ENCODE peak calls at places on chromosomes 12 and 14, in seven cellular contexts. One of them, this sample, is unnamed.
A peak's percentile ranks its signal among the peaks of the same experiment; 100 is the strongest.

GRCh38 chr12:27343255-27344000 is 10.8 kb downstream of the BMAL2 start:
- DNase-seq in GM23338: peak; percentile 28
- DNase-seq in HCT116: no peak
- DNase-seq in SK-N-SH: no peak
- DNase-seq in PC-3: peak; percentile 99
- DNase-seq in MM.1S: no peak
- DNase-seq in GM23248: peak; percentile 94
- DNase-seq in this sample: peak; percentile 19

GRCh38 chr12:32877670-32878459 is 18.7 kb downstream of the PKP2 start:
- DNase-seq in GM23338: no peak
- DNase-seq in SK-N-SH: peak; percentile 64
- DNase-seq in HCT116: no peak
- DNase-seq in PC-3: no peak
- DNase-seq in GM23248: peak; percentile 9
- DNase-seq in MM.1S: no peak
- DNase-seq in this sample: no peak

GRCh38 chr14:102256691-102257090 is 48.3 kb downstream of the MOK start:
- DNase-seq in HCT116: no peak
- DNase-seq in SK-N-SH: no peak
- DNase-seq in PC-3: no peak
- DNase-seq in MM.1S: no peak
- DNase-seq in GM23338: no peak
- DNase-seq in GM23248: no peak
- DNase-seq in this sample: no peak

GRCh38 chr12:19978193-19978592 is 390.1 kb upstream of the PDE3A start:
- DNase-seq in PC-3: peak; percentile 2
- DNase-seq in SK-N-SH: no peak
- DNase-seq in MM.1S: no peak
- DNase-seq in GM23248: peak; percentile 93
- DNase-seq in HCT116: no peak
- DNase-seq in GM23338: no peak
- DNase-seq in this sample: peak; percentile 28

GRCh38 chr14:48398675-48399282 is 723.4 kb upstream of the MDGA2 start:
- DNase-seq in GM23248: peak; percentile 45
- DNase-seq in MM.1S: peak; percentile 21
- DNase-seq in HCT116: peak; percentile 33
- DNase-seq in SK-N-SH: peak; percentile 16
- DNase-seq in GM23338: peak; percentile 88
- DNase-seq in PC-3: peak; percentile 86
- DNase-seq in this sample: peak; percentile 66

GRCh38 chr12:124774054-124774461 is 89.6 kb downstream of the SCARB1 start:
- DNase-seq in PC-3: no peak
- DNase-seq in HCT116: no peak
- DNase-seq in GM23248: peak; percentile 33
- DNase-seq in GM23338: no peak
- DNase-seq in MM.1S: peak; percentile 72
- DNase-seq in SK-N-SH: no peak
- DNase-seq in this sample: no peak

GRCh38 chr12:64473176-64473575 is 21.3 kb downstream of the TBK1 start:
- DNase-seq in GM23248: no peak
- DNase-seq in HCT116: no peak
- DNase-seq in GM23338: no peak
- DNase-seq in SK-N-SH: no peak
- DNase-seq in PC-3: no peak
- DNase-seq in MM.1S: no peak
- DNase-seq in this sample: no peak

GRCh38 chr12:94851396-94852025 is 152.0 kb downstream of the NDUFA12 start:
- DNase-seq in GM23248: no peak
- DNase-seq in PC-3: no peak
- DNase-seq in SK-N-SH: no peak
- DNase-seq in GM23338: no peak
- DNase-seq in HCT116: no peak
- DNase-seq in MM.1S: peak; percentile 21
- DNase-seq in this sample: no peak

GRCh38 chr14:94770251-94770749 is 387 bp upstream of the GSC start:
- DNase-seq in PC-3: no peak
- DNase-seq in GM23248: no peak
- DNase-seq in MM.1S: no peak
- DNase-seq in HCT116: no peak
- DNase-seq in GM23338: peak; percentile 72
- DNase-seq in SK-N-SH: no peak
- DNase-seq in this sample: no peak

GRCh38 chr14:77062261-77062660 is 33.8 kb upstream of the IRF2BPL start:
- DNase-seq in SK-N-SH: no peak
- DNase-seq in GM23248: no peak
- DNase-seq in GM23338: no peak
- DNase-seq in PC-3: no peak
- DNase-seq in HCT116: no peak
- DNase-seq in MM.1S: no peak
- DNase-seq in this sample: no peak

DNA sequence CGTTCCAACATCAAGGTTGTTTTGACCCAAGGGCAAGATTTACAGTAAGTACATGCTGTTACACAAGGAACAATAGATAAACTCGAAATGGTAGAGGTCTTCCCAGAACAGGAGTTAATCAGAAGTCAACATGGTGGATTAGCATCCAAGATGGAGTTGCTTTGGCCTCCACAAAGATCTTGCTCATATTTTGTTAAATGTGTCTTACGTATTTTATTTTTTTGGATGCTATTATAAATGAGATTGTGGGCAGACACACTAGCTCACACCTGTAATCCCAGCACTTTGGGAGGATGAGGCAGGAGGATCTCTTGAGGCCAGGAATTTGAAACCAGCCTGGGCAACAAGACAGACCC is 22.3 kb upstream of the RAB21 start:
- DNase-seq in GM23248: no peak
- DNase-seq in PC-3: no peak
- DNase-seq in MM.1S: no peak
- DNase-seq in SK-N-SH: no peak
- DNase-seq in GM23338: no peak
- DNase-seq in HCT116: no peak
- DNase-seq in this sample: no peak
- H3K4me2 ChIP-seq in GM23248: no peak overlapping the region
- H3K4me2 ChIP-seq in PC-3: no peak overlapping the region
- H3K4me2 ChIP-seq in MM.1S: no peak overlapping the region
- H3K4me2 ChIP-seq in SK-N-SH: no peak overlapping the region
- H3K4me2 ChIP-seq in GM23338: no peak overlapping the region
- H3K4me2 ChIP-seq in HCT116: peak overlapping the region; percentile 29
- H3K4me2 ChIP-seq in this sample: no peak overlapping the region

DNA sequence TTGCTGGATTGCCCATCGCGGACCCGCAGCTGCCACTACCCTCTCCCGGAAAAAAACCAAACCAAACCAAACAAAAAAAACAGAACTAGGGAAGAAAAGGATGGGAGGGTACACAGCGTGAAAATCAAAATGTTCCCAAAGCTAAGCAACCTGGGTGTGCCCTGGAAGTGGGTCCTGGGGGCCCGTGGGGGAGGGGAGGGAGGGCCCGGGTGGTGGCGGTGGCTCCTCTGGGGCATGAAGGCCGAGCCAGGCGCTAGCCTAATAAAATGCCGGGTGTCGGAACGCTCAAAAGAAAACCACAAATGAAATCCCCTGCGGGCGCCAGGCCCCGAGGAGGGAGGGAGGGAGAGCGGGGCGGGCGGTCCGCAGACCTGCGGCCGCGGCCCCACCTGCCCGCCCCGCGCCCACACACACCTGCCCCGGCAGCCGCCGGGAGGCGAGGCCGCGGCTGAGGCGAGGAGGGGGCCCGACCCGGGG is 772 bp downstream of the HECTD4 start:
- DNase-seq in HCT116: no peak
- DNase-seq in PC-3: peak; percentile 56
- DNase-seq in GM23338: no peak
- DNase-seq in MM.1S: peak; percentile 69
- DNase-seq in GM23248: peak; percentile 49
- DNase-seq in SK-N-SH: no peak
- DNase-seq in this sample: peak; percentile 62
- TF ChIP-seq EZH2phosphoT487 in HCT116: no peak
- TF ChIP-seq EZH2phosphoT487 in PC-3: no peak
- TF ChIP-seq EZH2phosphoT487 in GM23338: no peak
- TF ChIP-seq EZH2phosphoT487 in MM.1S: no peak
- TF ChIP-seq EZH2phosphoT487 in GM23248: no peak
- TF ChIP-seq EZH2phosphoT487 in SK-N-SH: no peak
- TF ChIP-seq EZH2phosphoT487 in this sample: no peak

DNA sequence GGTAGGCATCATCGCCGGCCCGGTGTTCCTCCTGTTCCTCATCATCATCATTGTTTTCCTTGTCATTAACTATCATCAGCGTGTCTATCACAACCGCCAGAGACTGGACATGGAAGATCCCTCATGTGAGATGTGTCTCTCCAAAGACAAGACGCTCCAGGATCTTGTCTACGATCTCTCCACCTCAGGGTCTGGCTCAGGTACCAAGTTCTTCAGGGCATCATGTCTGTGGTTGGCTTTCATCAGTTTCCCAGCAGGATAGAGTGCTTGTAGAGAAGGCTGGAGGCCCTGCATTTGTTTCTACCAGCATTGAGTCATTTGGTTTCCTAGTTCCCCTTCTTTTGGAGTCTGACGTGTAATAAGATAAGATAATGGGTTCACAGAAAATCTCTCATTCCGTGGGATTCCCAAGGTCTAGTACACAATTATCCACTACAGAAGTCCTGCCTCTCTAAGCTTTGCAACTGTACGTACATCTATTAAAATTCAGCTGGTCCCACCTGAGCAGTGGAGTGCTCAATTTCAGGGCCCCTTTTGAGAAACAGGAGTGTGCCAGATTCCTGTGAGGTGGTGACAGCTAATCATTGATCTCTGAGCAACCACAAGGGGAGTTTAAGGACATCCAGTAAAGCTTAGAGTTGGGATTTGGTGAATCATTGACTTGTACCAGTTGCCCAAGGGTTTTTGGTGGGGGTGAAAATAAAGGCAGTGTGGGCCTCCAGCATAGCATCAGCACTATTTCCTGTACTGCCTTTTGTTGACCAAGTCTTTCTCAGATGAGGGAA is 25.1 kb downstream of the ACVR1B start:
- DNase-seq in HCT116: no peak
- DNase-seq in SK-N-SH: no peak
- DNase-seq in MM.1S: no peak
- DNase-seq in GM23248: peak; percentile 88
- DNase-seq in PC-3: no peak
- DNase-seq in GM23338: no peak
- DNase-seq in this sample: peak; percentile 69
- H3K4me2 ChIP-seq in HCT116: no peak overlapping the region
- H3K4me2 ChIP-seq in SK-N-SH: no peak overlapping the region
- H3K4me2 ChIP-seq in MM.1S: no peak overlapping the region
- H3K4me2 ChIP-seq in GM23248: peak overlapping the region; percentile 62
- H3K4me2 ChIP-seq in PC-3: no peak overlapping the region
- H3K4me2 ChIP-seq in GM23338: no peak overlapping the region
- H3K4me2 ChIP-seq in this sample: peak overlapping the region; percentile 24

GRCh38 chr14:63891148-63891964 is 38.6 kb downstream of the SYNE2 start:
- DNase-seq in MM.1S: no peak
- DNase-seq in GM23338: peak; percentile 80
- DNase-seq in PC-3: no peak
- DNase-seq in HCT116: no peak
- DNase-seq in GM23248: no peak
- DNase-seq in SK-N-SH: no peak
- DNase-seq in this sample: no peak

GRCh38 chr14:63890553-63890952 is 37.7 kb downstream of the SYNE2 start:
- DNase-seq in MM.1S: no peak
- DNase-seq in GM23248: no peak
- DNase-seq in GM23338: no peak
- DNase-seq in HCT116: no peak
- DNase-seq in SK-N-SH: no peak
- DNase-seq in PC-3: no peak
- DNase-seq in this sample: no peak

GRCh38 chr14:63895510-63895909 is 42.7 kb downstream of the SYNE2 start:
- DNase-seq in MM.1S: no peak
- DNase-seq in HCT116: no peak
- DNase-seq in PC-3: no peak
- DNase-seq in SK-N-SH: no peak
- DNase-seq in GM23338: no peak
- DNase-seq in GM23248: no peak
- DNase-seq in this sample: no peak

GRCh38 chr14:63896278-63896720 is 43.5 kb downstream of the SYNE2 start:
- DNase-seq in SK-N-SH: peak; percentile 34
- DNase-seq in PC-3: peak; percentile 73
- DNase-seq in HCT116: peak; percentile 12
- DNase-seq in GM23338: no peak
- DNase-seq in GM23248: peak; percentile 72
- DNase-seq in MM.1S: no peak
- DNase-seq in this sample: peak; percentile 16

GRCh38 chr14:63893701-63894458 is 41.1 kb downstream of the SYNE2 start:
- DNase-seq in HCT116: no peak
- DNase-seq in PC-3: no peak
- DNase-seq in SK-N-SH: no peak
- DNase-seq in GM23338: peak; percentile 52
- DNase-seq in GM23248: peak; percentile 80
- DNase-seq in MM.1S: no peak
- DNase-seq in this sample: peak; percentile 38
- TF ChIP-seq EZH2phosphoT487 in HCT116: no peak
- TF ChIP-seq EZH2phosphoT487 in PC-3: no peak
- TF ChIP-seq EZH2phosphoT487 in SK-N-SH: no peak
- TF ChIP-seq EZH2phosphoT487 in GM23338: no peak
- TF ChIP-seq EZH2phosphoT487 in GM23248: no peak
- TF ChIP-seq EZH2phosphoT487 in MM.1S: no peak
- TF ChIP-seq EZH2phosphoT487 in this sample: no peak